ENCODE peak calls at places on chromosomes 5 and 9, in four cellular contexts. One of them, this sample, is unnamed.
A peak's percentile ranks its signal among the peaks of the same experiment; 100 is the strongest.

GRCh38 chr9:86517475-86517874 is 163.3 kb upstream of the TUT7 start:
- DNase-seq in IMR-90: no peak
- DNase-seq in H1: no peak
- DNase-seq in H9: no peak
- DNase-seq in this sample: no peak

GRCh38 chr9:70484232-70485130 is 70.0 kb upstream of the KLF9 start:
- DNase-seq in IMR-90: peak; percentile 86
- DNase-seq in H1: no peak
- DNase-seq in H9: peak; percentile 58
- DNase-seq in this sample: peak; percentile 74

GRCh38 chr5:115179068-115179958 is 9.6 kb upstream of the TRIM36 start:
- DNase-seq in IMR-90: no peak
- DNase-seq in H1: peak; percentile 69
- DNase-seq in H9: peak; percentile 53
- DNase-seq in this sample: peak; percentile 45

GRCh38 chr9:114037249-114037648 is 40.9 kb downstream of the AMBP start:
- DNase-seq in IMR-90: no peak
- DNase-seq in H1: peak; percentile 33
- DNase-seq in H9: no peak
- DNase-seq in this sample: no peak

GRCh38 chr5:115258001-115258400 is 4.7 kb downstream of the PGGT1B start:
- DNase-seq in IMR-90: peak; percentile 59
- DNase-seq in H1: no peak
- DNase-seq in H9: no peak
- DNase-seq in this sample: no peak

GRCh38 chr9:107755267-107755666 is 265.7 kb upstream of the KLF4 start:
- DNase-seq in IMR-90: peak; percentile 71
- DNase-seq in H1: no peak
- DNase-seq in H9: no peak
- DNase-seq in this sample: peak; percentile 75

GRCh38 chr9:20550326-20550725 is 72.0 kb downstream of the MLLT3 start:
- DNase-seq in IMR-90: no peak
- DNase-seq in H1: no peak
- DNase-seq in H9: no peak
- DNase-seq in this sample: no peak

GRCh38 chr5:55638455-55638854 is 73.7 kb downstream of the SLC38A9 start:
- DNase-seq in IMR-90: peak; percentile 31
- DNase-seq in H1: no peak
- DNase-seq in H9: no peak
- DNase-seq in this sample: no peak

GRCh38 chr9:18910858-18911257 is 122.2 kb downstream of the SAXO1 start:
- DNase-seq in IMR-90: peak; percentile 53
- DNase-seq in H1: no peak
- DNase-seq in H9: no peak
- DNase-seq in this sample: no peak

GRCh38 chr9:134314039-134314949 is 12.0 kb upstream of the RXRA start:
- DNase-seq in IMR-90: no peak
- DNase-seq in H1: no peak
- DNase-seq in H9: no peak
- DNase-seq in this sample: no peak

GRCh38 chr5:154117930-154118329 is 72.6 kb upstream of the GALNT10 start:
- DNase-seq in IMR-90: no peak
- DNase-seq in H1: no peak
- DNase-seq in H9: no peak
- DNase-seq in this sample: no peak

GRCh38 chr5:20972419-20972925 is 984.5 kb upstream of the CDH18 start:
- DNase-seq in IMR-90: peak; percentile 1
- DNase-seq in H1: peak; percentile 52
- DNase-seq in H9: peak; percentile 69
- DNase-seq in this sample: peak; percentile 83

GRCh38 chr9:121771851-121772599 is 120.6 kb downstream of the DAB2IP start:
- DNase-seq in IMR-90: no peak
- DNase-seq in H1: no peak
- DNase-seq in H9: no peak
- DNase-seq in this sample: no peak

GRCh38 chr9:94808926-94809700 is 82.6 kb downstream of the AOPEP start:
- DNase-seq in IMR-90: peak; percentile 29
- DNase-seq in H1: no peak
- DNase-seq in H9: no peak
- DNase-seq in this sample: no peak

GRCh38 chr9:18720691-18721090 is 246.7 kb downstream of the ADAMTSL1 start:
- DNase-seq in IMR-90: peak; percentile 28
- DNase-seq in H1: no peak
- DNase-seq in H9: no peak
- DNase-seq in this sample: no peak

GRCh38 chr9:79384506-79384905 is 187.3 kb upstream of the TLE4 start:
- DNase-seq in IMR-90: no peak
- DNase-seq in H1: no peak
- DNase-seq in H9: no peak
- DNase-seq in this sample: no peak

GRCh38 chr9:129143461-129143927 is 32.3 kb downstream of the PTPA start:
- DNase-seq in IMR-90: peak; percentile 84
- DNase-seq in H1: no peak
- DNase-seq in H9: peak; percentile 89
- DNase-seq in this sample: peak; percentile 98

GRCh38 chr9:70034292-70034711 is 9.3 kb upstream of the MAMDC2 start:
- DNase-seq in IMR-90: peak; percentile 31
- DNase-seq in H1: no peak
- DNase-seq in H9: no peak
- DNase-seq in this sample: no peak

GRCh38 chr5:15598294-15598902 is 98.4 kb downstream of the FBXL7 start:
- DNase-seq in IMR-90: no peak
- DNase-seq in H1: peak; percentile 75
- DNase-seq in H9: no peak
- DNase-seq in this sample: peak; percentile 57

GRCh38 chr9:32524558-32525461 is 1.2 kb downstream of the RIGI start:
- DNase-seq in IMR-90: no peak
- DNase-seq in H1: no peak
- DNase-seq in H9: peak; percentile 32
- DNase-seq in this sample: peak; percentile 93

GRCh38 chr5:80275347-80275746 is 19.5 kb upstream of the SERINC5 start:
- DNase-seq in IMR-90: peak; percentile 21
- DNase-seq in H1: no peak
- DNase-seq in H9: peak; percentile 48
- DNase-seq in this sample: peak; percentile 78

GRCh38 chr9:20205821-20206220 is 416.5 kb downstream of the MLLT3 start:
- DNase-seq in IMR-90: peak; percentile 5
- DNase-seq in H1: no peak
- DNase-seq in H9: no peak
- DNase-seq in this sample: no peak

GRCh38 chr5:150214289-150214688 is 24.4 kb downstream of the SLC6A7 start:
- DNase-seq in IMR-90: peak; percentile 9
- DNase-seq in H1: no peak
- DNase-seq in H9: peak; percentile 43
- DNase-seq in this sample: no peak

GRCh38 chr5:58366461-58366860 is 93.4 kb downstream of the PLK2 start:
- DNase-seq in IMR-90: peak; percentile 45
- DNase-seq in H1: no peak
- DNase-seq in H9: no peak
- DNase-seq in this sample: no peak

GRCh38 chr9:109002141-109002540 is 11.2 kb downstream of the CTNNAL1 start:
- DNase-seq in IMR-90: no peak
- DNase-seq in H1: no peak
- DNase-seq in H9: no peak
- DNase-seq in this sample: no peak

GRCh38 chr9:94057918-94058317 is 26.3 kb upstream of the PTPDC1 start:
- DNase-seq in IMR-90: no peak
- DNase-seq in H1: no peak
- DNase-seq in H9: no peak
- DNase-seq in this sample: no peak

GRCh38 chr5:91378683-91379601 is 4.2 kb downstream of the ARRDC3 start:
- DNase-seq in IMR-90: no peak
- DNase-seq in H1: no peak
- DNase-seq in H9: no peak
- DNase-seq in this sample: peak; percentile 13

GRCh38 chr5:180950291-180950949 is 38.2 kb upstream of the BTNL3 start:
- DNase-seq in IMR-90: no peak
- DNase-seq in H1: no peak
- DNase-seq in H9: no peak
- DNase-seq in this sample: no peak

GRCh38 chr9:93132287-93132927 is 1.6 kb downstream of the NINJ1 start:
- DNase-seq in IMR-90: no peak
- DNase-seq in H1: no peak
- DNase-seq in H9: no peak
- DNase-seq in this sample: no peak

GRCh38 chr5:17365756-17366155 is 132.3 kb upstream of the TAF11L2 start:
- DNase-seq in IMR-90: peak; percentile 89
- DNase-seq in H1: no peak
- DNase-seq in H9: no peak
- DNase-seq in this sample: no peak

GRCh38 chr5:132264546-132265335 is 7.2 kb downstream of the PDLIM4 start:
- DNase-seq in IMR-90: no peak
- DNase-seq in H1: peak; percentile 29
- DNase-seq in H9: peak; percentile 10
- DNase-seq in this sample: no peak

GRCh38 chr9:91101598-91102168 is 260.0 kb downstream of the AUH start:
- DNase-seq in IMR-90: no peak
- DNase-seq in H1: no peak
- DNase-seq in H9: no peak
- DNase-seq in this sample: peak; percentile 45

GRCh38 chr5:179679014-179679674 is 1.7 kb downstream of the CBY3 start:
- DNase-seq in IMR-90: peak; percentile 40
- DNase-seq in H1: peak; percentile 89
- DNase-seq in H9: peak; percentile 91
- DNase-seq in this sample: peak; percentile 93

GRCh38 chr5:82735160-82735789 is 341.9 kb downstream of the TMEM167A start:
- DNase-seq in IMR-90: peak; percentile 5
- DNase-seq in H1: no peak
- DNase-seq in H9: no peak
- DNase-seq in this sample: no peak

GRCh38 chr9:12958279-12958678 is 183.5 kb downstream of the LURAP1L start:
- DNase-seq in IMR-90: no peak
- DNase-seq in H1: no peak
- DNase-seq in H9: no peak
- DNase-seq in this sample: peak; percentile 41

GRCh38 chr9:106697799-106698591 is 165.0 kb upstream of the ZNF462 start:
- DNase-seq in IMR-90: peak; percentile 46
- DNase-seq in H1: no peak
- DNase-seq in H9: no peak
- DNase-seq in this sample: no peak

GRCh38 chr5:175860531-175861045 is 10.8 kb upstream of the CPLX2 start:
- DNase-seq in IMR-90: no peak
- DNase-seq in H1: no peak
- DNase-seq in H9: no peak
- DNase-seq in this sample: no peak
- H4K5ac ChIP-seq in IMR-90: no peak overlapping the region
- H4K5ac ChIP-seq in H1: no peak overlapping the region
- H4K5ac ChIP-seq in H9: no peak overlapping the region
- H4K5ac ChIP-seq in this sample: no peak overlapping the region

DNA sequence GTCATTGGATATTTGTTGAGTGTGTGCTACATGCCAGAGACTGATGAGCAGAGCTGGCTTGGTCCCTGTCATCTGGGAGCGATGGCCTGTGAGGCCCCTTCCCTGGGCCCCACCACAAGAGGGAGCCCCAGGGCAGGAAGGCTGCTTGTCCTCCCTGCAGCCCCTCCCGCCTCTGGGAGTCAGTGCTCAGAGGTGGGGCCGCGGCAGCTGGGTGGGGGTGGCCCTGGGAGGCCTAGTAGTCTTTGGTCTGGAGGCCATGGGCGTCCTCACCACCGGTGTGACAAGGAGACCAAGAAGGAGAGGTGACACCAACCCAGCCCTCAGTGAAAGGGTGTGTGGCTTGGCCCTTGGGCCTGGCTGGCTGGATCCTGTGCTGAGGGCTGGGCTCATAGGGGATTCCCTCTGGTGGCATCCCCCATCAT is 166.4 kb downstream of the GAPVD1 start:
- DNase-seq in IMR-90: no peak
- DNase-seq in H1: peak; percentile 84
- DNase-seq in H9: no peak
- DNase-seq in this sample: peak; percentile 56
- H2AK5ac ChIP-seq in IMR-90: no peak overlapping the region
- H2AK5ac ChIP-seq in H1: no peak overlapping the region
- H2AK5ac ChIP-seq in H9: no peak overlapping the region
- H2AK5ac ChIP-seq in this sample: no peak overlapping the region

GRCh38 chr5:39759696-39760095 is 334.9 kb upstream of the DAB2 start:
- DNase-seq in IMR-90: no peak
- DNase-seq in H1: no peak
- DNase-seq in H9: no peak
- DNase-seq in this sample: no peak
- H3K27ac ChIP-seq in IMR-90: peak overlapping the region; percentile 14
- H3K27ac ChIP-seq in H1: no peak overlapping the region
- H3K27ac ChIP-seq in H9: no peak overlapping the region
- H3K27ac ChIP-seq in this sample: no peak overlapping the region

GRCh38 chr9:8867148-8867547 is 1067.6 kb upstream of the DMAC1 start:
- DNase-seq in IMR-90: no peak
- DNase-seq in H1: no peak
- DNase-seq in H9: no peak
- DNase-seq in this sample: no peak
- H4K5ac ChIP-seq in IMR-90: no peak overlapping the region
- H4K5ac ChIP-seq in H1: no peak overlapping the region
- H4K5ac ChIP-seq in H9: no peak overlapping the region
- H4K5ac ChIP-seq in this sample: no peak overlapping the region

DNA sequence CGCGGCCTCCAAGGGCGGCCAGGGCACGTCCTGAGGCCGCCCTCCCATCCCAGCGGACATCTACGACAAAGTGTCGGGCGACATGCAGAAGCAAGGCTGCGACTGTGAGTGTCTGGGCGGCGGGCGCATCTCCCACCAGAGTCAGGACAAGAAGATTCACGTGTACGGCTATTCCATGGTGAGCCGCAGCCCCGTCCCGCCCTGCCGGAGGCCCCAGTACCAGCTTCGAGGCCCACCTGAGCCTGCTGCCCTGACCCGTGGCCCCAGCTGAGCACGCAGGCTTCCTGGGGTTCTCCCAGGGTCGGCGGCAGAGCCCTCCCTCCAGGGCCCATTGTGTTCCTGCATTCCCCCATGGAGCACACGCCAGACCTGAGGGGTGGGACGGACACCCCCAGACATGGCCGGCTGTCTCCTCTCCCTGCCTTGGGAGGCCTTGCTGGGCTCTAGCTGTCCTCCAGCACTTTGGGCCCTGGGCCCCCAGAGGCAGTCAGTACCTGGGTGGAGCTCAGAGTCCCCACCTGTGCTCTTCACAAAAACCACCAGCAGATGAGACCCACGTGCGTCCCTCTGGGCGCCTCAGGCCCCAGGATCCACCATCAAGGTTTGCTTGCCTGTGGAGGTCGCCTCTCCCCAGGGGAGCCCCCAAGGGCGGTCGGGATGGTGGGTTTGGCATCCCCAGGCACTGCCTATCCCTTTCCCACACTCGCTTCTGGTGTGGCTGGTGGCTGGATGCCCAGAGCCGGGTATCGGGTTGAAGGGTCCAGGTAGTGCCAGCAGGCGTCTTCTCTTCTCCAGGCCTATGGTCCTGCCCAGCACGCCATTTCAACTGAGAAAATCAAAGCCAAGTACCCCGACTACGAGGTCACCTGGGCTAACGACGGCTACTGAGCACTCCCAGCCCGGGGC is 1.0 kb downstream of the PHPT1 start:
- DNase-seq in IMR-90: no peak
- DNase-seq in H1: no peak
- DNase-seq in H9: no peak
- DNase-seq in this sample: no peak
- H2AK5ac ChIP-seq in IMR-90: peak overlapping the region; percentile 99
- H2AK5ac ChIP-seq in H1: no peak overlapping the region
- H2AK5ac ChIP-seq in H9: no peak overlapping the region
- H2AK5ac ChIP-seq in this sample: no peak overlapping the region

This sample was measured in mesendoderm.